ENCODE peak calls at places on chromosomes 3 and 15, in seven cellular contexts. R, N, L, V, W, H and C are unnamed samples.

GRCh38 chr15:87570186-87570585 is 686.4 kb downstream of the NTRK3 start:
- DNase-seq in H (no peak), L (no peak), N (no peak), W (no peak), V (no peak), R (no peak), C (no peak)

GRCh38 chr3:100082724-100083123 is 31.6 kb downstream of the FILIP1L start:
- DNase-seq in W (no peak), R (no peak), H (no peak), N (no peak), L (no peak), V (no peak), C (no peak)

GRCh38 chr3:43748179-43748578 is 57.4 kb downstream of the ABHD5 start:
- DNase-seq in L (no peak), N (no peak), V (no peak), W (no peak), R (no peak), H (no peak), C (no peak)

GRCh38 chr3:150545419-150546225 is 674 bp downstream of the SERP1 start:
- DNase-seq in N (no peak), V (no peak), R (no peak), W (peak), H (no peak), L (no peak), C (no peak)

GRCh38 chr3:136893848-136894443 is 31.9 kb downstream of the NCK1 start:
- DNase-seq in V (no peak), W (peak), R (no peak), H (peak), L (no peak), N (no peak), C (no peak)

GRCh38 chr3:71927505-71928066 is 142.6 kb upstream of the PROK2 start:
- DNase-seq in N (no peak), H (no peak), R (no peak), L (no peak), V (no peak), W (no peak), C (no peak)

GRCh38 chr3:16455001-16455400 is 58.5 kb downstream of the RFTN1 start:
- DNase-seq in V (no peak), H (no peak), L (no peak), N (no peak), R (no peak), W (no peak), C (no peak)

GRCh38 chr3:12194209-12194608 is 35.5 kb upstream of the TIMP4 start:
- DNase-seq in W (no peak), L (no peak), R (peak), H (peak), N (peak), V (no peak), C (no peak)

GRCh38 chr3:713225-713624 is 379.6 kb upstream of the CNTN6 start:
- DNase-seq in N (no peak), R (no peak), V (no peak), H (no peak), W (no peak), L (no peak), C (no peak)

GRCh38 chr3:68017069-68017468 is 362.7 kb upstream of the SUCLG2 start:
- DNase-seq in V (no peak), L (no peak), R (no peak), N (no peak), H (no peak), W (peak), C (no peak)
- TF ChIP-seq SIN3A in V (no peak), L (no peak), R (no peak), N (no peak), H (no peak), W (no peak), C (no peak)

GRCh38 chr3:13822042-13822441 is 57.8 kb downstream of the WNT7A start:
- DNase-seq in W (no peak), H (no peak), V (no peak), N (peak), L (no peak), R (no peak), C (no peak)
- TF ChIP-seq SIN3A in W (no peak), H (no peak), V (no peak), N (peak), L (no peak), R (no peak), C (no peak)

GRCh38 chr3:194476784-194477183 is 10.0 kb downstream of the ATP13A3 start:
- DNase-seq in V (peak), N (no peak), H (no peak), W (no peak), L (no peak), R (no peak), C (no peak)
- TF ChIP-seq SIN3A in V (no peak), N (no peak), H (no peak), W (no peak), L (no peak), R (no peak), C (no peak)

DNA sequence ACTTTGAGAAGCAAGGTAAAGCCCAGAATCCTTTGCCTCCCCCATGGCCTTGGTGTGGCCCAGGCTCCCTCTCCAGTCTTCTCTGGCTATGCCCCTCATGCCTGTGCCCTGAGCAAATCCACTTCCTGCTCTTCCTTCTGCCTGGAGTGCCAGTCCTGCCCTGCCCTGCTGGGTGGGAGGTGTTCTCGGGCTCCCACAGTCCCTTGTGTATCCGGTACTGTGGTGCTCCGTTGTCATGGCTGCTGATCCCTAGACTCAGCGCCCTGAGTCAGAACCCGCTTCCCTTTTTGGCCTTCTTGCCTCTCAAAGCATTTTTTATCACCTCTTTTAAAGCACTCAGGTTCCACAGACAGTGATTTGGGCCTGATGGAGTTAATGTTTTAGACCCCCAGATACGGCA is 29.4 kb upstream of the ADAMTS7 start:
- DNase-seq in L (no peak), N (no peak), R (no peak), W (no peak), V (no peak), H (no peak), C (peak)
- TF ChIP-seq SIN3A in L (no peak), N (no peak), R (no peak), W (no peak), V (no peak), H (no peak), C (no peak)

GRCh38 chr3:107643038-107643883 is 120.5 kb downstream of the BBX start:
- DNase-seq in L (peak), N (no peak), V (no peak), R (no peak), H (no peak), W (no peak), C (no peak)

GRCh38 chr3:107641572-107642307 is 119.0 kb downstream of the BBX start:
- DNase-seq in R (no peak), V (no peak), L (no peak), N (no peak), W (no peak), H (no peak), C (no peak)

GRCh38 chr3:107644631-107645030 is 121.9 kb downstream of the BBX start:
- DNase-seq in N (no peak), W (no peak), V (no peak), L (no peak), H (no peak), R (no peak), C (no peak)
- TF ChIP-seq SIN3A in N (no peak), W (no peak), V (no peak), L (no peak), H (no peak), R (no peak), C (no peak)

DNA sequence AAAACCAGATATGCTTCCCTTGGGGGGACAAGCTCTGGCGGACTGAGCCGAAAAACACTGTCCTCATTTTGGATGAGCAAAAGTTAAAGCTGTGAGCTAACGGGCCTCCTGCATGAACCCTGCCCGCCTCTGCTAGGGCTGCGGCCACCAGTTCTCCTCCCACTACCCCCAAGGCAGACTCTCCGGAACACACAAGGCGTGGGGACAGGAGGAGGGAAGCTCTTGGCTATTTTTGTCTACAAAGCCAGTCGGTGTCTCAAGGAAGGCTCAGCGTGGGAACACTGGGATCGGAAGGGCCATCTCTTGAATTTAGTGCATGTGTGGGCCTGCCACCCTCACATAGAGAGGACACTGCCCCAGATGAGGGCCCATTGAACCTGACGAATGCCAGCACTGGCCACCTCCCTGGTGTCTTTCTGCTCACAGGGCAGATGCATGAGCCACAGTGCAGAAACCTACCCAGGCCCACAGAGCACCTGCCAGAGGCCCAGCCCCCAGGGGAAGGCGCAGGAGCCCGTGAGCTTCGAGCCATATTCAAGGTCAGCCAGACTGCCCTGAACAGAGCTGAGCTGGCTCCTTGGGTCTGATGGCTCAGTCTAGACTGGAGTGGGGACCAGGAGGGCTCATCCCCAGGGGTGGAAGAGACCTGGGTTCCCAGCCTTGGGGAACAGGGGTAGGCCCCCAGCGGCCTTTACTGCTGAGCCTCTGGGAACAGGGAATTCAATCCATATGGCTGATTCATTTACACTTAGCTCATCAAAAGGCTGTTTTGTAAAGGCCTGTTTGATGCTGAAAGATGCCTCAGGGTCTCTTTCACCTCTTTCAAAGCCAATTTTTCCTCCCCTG is 38.3 kb downstream of the HCN4 start:
- DNase-seq in H (no peak), V (no peak), N (no peak), W (no peak), L (no peak), R (no peak), C (no peak)
- TF ChIP-seq SIN3A in H (no peak), V (no peak), N (no peak), W (no peak), L (no peak), R (no peak), C (no peak)